ENCODE peak calls at places on chromosomes 3 and 15, in ten cellular contexts. One of them, this sample, is unnamed. For H3K9me3, the result is how much of the 10 kb centered on the place peaks cover.

GRCh38 chr3:192077795-192078497 is 617.0 kb downstream of the PYDC2 start:
- DNase-seq in stomach: no peak
- DNase-seq in mammary epithelial cell: no peak
- DNase-seq in kidney: no peak
- DNase-seq in heart left ventricle: no peak
- DNase-seq in cardiac muscle cell: no peak
- DNase-seq in thoracic aorta: no peak
- DNase-seq in CD4-positive, alpha-beta memory T cell: no peak
- DNase-seq in astrocyte: no peak
- DNase-seq in sigmoid colon: no peak
- DNase-seq in this sample: no peak

GRCh38 chr3:40994611-40995010 is 204.7 kb upstream of the CTNNB1 start:
- DNase-seq in heart left ventricle: no peak
- DNase-seq in cardiac muscle cell: no peak
- DNase-seq in CD4-positive, alpha-beta memory T cell: no peak
- DNase-seq in stomach: no peak
- DNase-seq in thoracic aorta: no peak
- DNase-seq in astrocyte: no peak
- DNase-seq in sigmoid colon: no peak
- DNase-seq in kidney: no peak
- DNase-seq in mammary epithelial cell: peak
- DNase-seq in this sample: no peak

GRCh38 chr15:41607033-41607432 is 48.0 kb downstream of the TYRO3 start:
- DNase-seq in thoracic aorta: no peak
- DNase-seq in sigmoid colon: no peak
- DNase-seq in CD4-positive, alpha-beta memory T cell: no peak
- DNase-seq in kidney: no peak
- DNase-seq in cardiac muscle cell: peak
- DNase-seq in heart left ventricle: no peak
- DNase-seq in mammary epithelial cell: peak
- DNase-seq in stomach: no peak
- DNase-seq in astrocyte: peak
- DNase-seq in this sample: no peak

GRCh38 chr15:81098884-81099601 is 35.0 kb upstream of the CFAP161 start:
- DNase-seq in heart left ventricle: peak
- DNase-seq in cardiac muscle cell: peak
- DNase-seq in mammary epithelial cell: no peak
- DNase-seq in stomach: no peak
- DNase-seq in thoracic aorta: no peak
- DNase-seq in CD4-positive, alpha-beta memory T cell: no peak
- DNase-seq in astrocyte: no peak
- DNase-seq in sigmoid colon: peak
- DNase-seq in kidney: peak
- DNase-seq in this sample: no peak

GRCh38 chr3:122132949-122133540 is 50.4 kb upstream of the CASR start:
- DNase-seq in astrocyte: no peak
- DNase-seq in stomach: no peak
- DNase-seq in mammary epithelial cell: peak
- DNase-seq in sigmoid colon: no peak
- DNase-seq in heart left ventricle: no peak
- DNase-seq in cardiac muscle cell: no peak
- DNase-seq in thoracic aorta: no peak
- DNase-seq in CD4-positive, alpha-beta memory T cell: no peak
- DNase-seq in kidney: peak
- DNase-seq in this sample: no peak

GRCh38 chr15:75030023-75030413 is 6.6 kb downstream of the PPCDC start:
- DNase-seq in astrocyte: no peak
- DNase-seq in sigmoid colon: no peak
- DNase-seq in stomach: no peak
- DNase-seq in thoracic aorta: peak
- DNase-seq in heart left ventricle: no peak
- DNase-seq in kidney: no peak
- DNase-seq in cardiac muscle cell: no peak
- DNase-seq in CD4-positive, alpha-beta memory T cell: no peak
- DNase-seq in mammary epithelial cell: peak
- DNase-seq in this sample: no peak

GRCh38 chr3:100516843-100517242 is 24.4 kb downstream of the TMEM45A start:
- DNase-seq in thoracic aorta: no peak
- DNase-seq in astrocyte: peak
- DNase-seq in sigmoid colon: no peak
- DNase-seq in mammary epithelial cell: no peak
- DNase-seq in cardiac muscle cell: peak
- DNase-seq in heart left ventricle: no peak
- DNase-seq in kidney: no peak
- DNase-seq in CD4-positive, alpha-beta memory T cell: no peak
- DNase-seq in stomach: no peak
- DNase-seq in this sample: no peak

GRCh38 chr15:42084465-42085235 is 9.7 kb downstream of the PLA2G4D start:
- DNase-seq in kidney: peak
- DNase-seq in stomach: peak
- DNase-seq in sigmoid colon: no peak
- DNase-seq in CD4-positive, alpha-beta memory T cell: peak
- DNase-seq in thoracic aorta: no peak
- DNase-seq in cardiac muscle cell: peak
- DNase-seq in heart left ventricle: peak
- DNase-seq in mammary epithelial cell: peak
- DNase-seq in astrocyte: no peak
- DNase-seq in this sample: peak

GRCh38 chr3:194250104-194251002 is 100.8 kb downstream of the CPN2 start:
- DNase-seq in cardiac muscle cell: peak
- DNase-seq in CD4-positive, alpha-beta memory T cell: no peak
- DNase-seq in stomach: peak
- DNase-seq in thoracic aorta: no peak
- DNase-seq in sigmoid colon: peak
- DNase-seq in heart left ventricle: peak
- DNase-seq in astrocyte: peak
- DNase-seq in mammary epithelial cell: no peak
- DNase-seq in kidney: peak
- DNase-seq in this sample: no peak

GRCh38 chr15:80031841-80032240 is 27.6 kb upstream of the ZFAND6 start:
- DNase-seq in astrocyte: no peak
- DNase-seq in heart left ventricle: no peak
- DNase-seq in cardiac muscle cell: no peak
- DNase-seq in mammary epithelial cell: peak
- DNase-seq in stomach: no peak
- DNase-seq in CD4-positive, alpha-beta memory T cell: no peak
- DNase-seq in kidney: no peak
- DNase-seq in thoracic aorta: no peak
- DNase-seq in sigmoid colon: no peak
- DNase-seq in this sample: no peak

GRCh38 chr3:54988302-54989022 is 60.6 kb upstream of the LRTM1 start:
- DNase-seq in CD4-positive, alpha-beta memory T cell: no peak
- DNase-seq in thoracic aorta: no peak
- DNase-seq in mammary epithelial cell: no peak
- DNase-seq in sigmoid colon: peak
- DNase-seq in cardiac muscle cell: peak
- DNase-seq in stomach: no peak
- DNase-seq in astrocyte: peak
- DNase-seq in heart left ventricle: peak
- DNase-seq in kidney: no peak
- DNase-seq in this sample: no peak

GRCh38 chr3:35927441-35927840 is 288.1 kb downstream of the ARPP21 start:
- DNase-seq in stomach: no peak
- DNase-seq in cardiac muscle cell: no peak
- DNase-seq in heart left ventricle: no peak
- DNase-seq in kidney: no peak
- DNase-seq in sigmoid colon: no peak
- DNase-seq in astrocyte: no peak
- DNase-seq in thoracic aorta: no peak
- DNase-seq in CD4-positive, alpha-beta memory T cell: no peak
- DNase-seq in mammary epithelial cell: no peak
- DNase-seq in this sample: no peak

GRCh38 chr3:149906036-149906435 is 64.7 kb downstream of the PFN2 start:
- DNase-seq in heart left ventricle: no peak
- DNase-seq in sigmoid colon: no peak
- DNase-seq in kidney: no peak
- DNase-seq in thoracic aorta: no peak
- DNase-seq in mammary epithelial cell: no peak
- DNase-seq in astrocyte: no peak
- DNase-seq in CD4-positive, alpha-beta memory T cell: no peak
- DNase-seq in stomach: no peak
- DNase-seq in cardiac muscle cell: no peak
- DNase-seq in this sample: no peak

GRCh38 chr3:149898771-149899170 is 71.9 kb downstream of the PFN2 start:
- DNase-seq in heart left ventricle: peak
- DNase-seq in sigmoid colon: no peak
- DNase-seq in CD4-positive, alpha-beta memory T cell: no peak
- DNase-seq in mammary epithelial cell: no peak
- DNase-seq in astrocyte: peak
- DNase-seq in cardiac muscle cell: peak
- DNase-seq in stomach: no peak
- DNase-seq in thoracic aorta: no peak
- DNase-seq in kidney: no peak
- DNase-seq in this sample: no peak

GRCh38 chr3:149902498-149903139 is 68.1 kb downstream of the PFN2 start:
- DNase-seq in cardiac muscle cell: peak
- DNase-seq in mammary epithelial cell: peak
- DNase-seq in stomach: no peak
- DNase-seq in CD4-positive, alpha-beta memory T cell: no peak
- DNase-seq in heart left ventricle: no peak
- DNase-seq in astrocyte: no peak
- DNase-seq in thoracic aorta: no peak
- DNase-seq in kidney: no peak
- DNase-seq in sigmoid colon: no peak
- DNase-seq in this sample: no peak

GRCh38 chr3:149900322-149900721 is 70.4 kb downstream of the PFN2 start:
- DNase-seq in mammary epithelial cell: no peak
- DNase-seq in sigmoid colon: no peak
- DNase-seq in CD4-positive, alpha-beta memory T cell: no peak
- DNase-seq in kidney: no peak
- DNase-seq in thoracic aorta: no peak
- DNase-seq in heart left ventricle: no peak
- DNase-seq in astrocyte: no peak
- DNase-seq in cardiac muscle cell: no peak
- DNase-seq in stomach: no peak
- DNase-seq in this sample: no peak

DNA sequence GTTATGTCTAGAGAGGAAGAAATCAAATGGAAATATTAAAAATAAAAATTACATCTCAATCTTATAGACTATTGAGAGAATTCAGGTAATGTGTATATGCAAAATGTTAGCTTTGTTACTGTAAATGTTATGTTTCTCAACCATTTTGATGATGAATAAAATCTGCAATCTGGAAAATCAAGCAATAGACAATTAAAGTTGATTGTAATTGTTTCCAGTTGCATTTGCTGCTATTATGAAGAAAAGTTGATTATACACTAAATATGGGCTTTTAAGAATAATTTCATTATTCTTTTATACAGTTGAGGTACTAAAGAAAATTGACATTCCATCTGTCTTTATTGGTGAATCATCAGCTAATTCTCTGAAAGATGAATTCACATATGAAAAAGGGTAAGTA is 68.9 kb downstream of the PFN2 start:
- DNase-seq in mammary epithelial cell: no peak
- DNase-seq in CD4-positive, alpha-beta memory T cell: no peak
- DNase-seq in kidney: no peak
- DNase-seq in thoracic aorta: no peak
- DNase-seq in heart left ventricle: no peak
- DNase-seq in astrocyte: no peak
- DNase-seq in cardiac muscle cell: no peak
- DNase-seq in sigmoid colon: no peak
- DNase-seq in stomach: no peak
- DNase-seq in this sample: no peak
- H3K9me3 ChIP-seq in mammary epithelial cell: under half
- H3K9me3 ChIP-seq in CD4-positive, alpha-beta memory T cell: under half
- H3K9me3 ChIP-seq in kidney: under half
- H3K9me3 ChIP-seq in thoracic aorta: under half
- H3K9me3 ChIP-seq in heart left ventricle: under half
- H3K9me3 ChIP-seq in astrocyte: under half
- H3K9me3 ChIP-seq in cardiac muscle cell: under half
- H3K9me3 ChIP-seq in sigmoid colon: under half
- H3K9me3 ChIP-seq in stomach: under half
- H3K9me3 ChIP-seq in this sample: under half

GRCh38 chr15:89148126-89148525 is 59.9 kb downstream of the ABHD2 start:
- DNase-seq in sigmoid colon: no peak
- DNase-seq in kidney: no peak
- DNase-seq in astrocyte: no peak
- DNase-seq in stomach: no peak
- DNase-seq in cardiac muscle cell: no peak
- DNase-seq in CD4-positive, alpha-beta memory T cell: no peak
- DNase-seq in thoracic aorta: no peak
- DNase-seq in mammary epithelial cell: no peak
- DNase-seq in heart left ventricle: no peak
- DNase-seq in this sample: no peak
- H3K9me3 ChIP-seq in sigmoid colon: under half
- H3K9me3 ChIP-seq in kidney: under half
- H3K9me3 ChIP-seq in astrocyte: under half
- H3K9me3 ChIP-seq in stomach: under half
- H3K9me3 ChIP-seq in cardiac muscle cell: under half
- H3K9me3 ChIP-seq in CD4-positive, alpha-beta memory T cell: under half
- H3K9me3 ChIP-seq in thoracic aorta: under half
- H3K9me3 ChIP-seq in mammary epithelial cell: under half
- H3K9me3 ChIP-seq in heart left ventricle: under half
- H3K9me3 ChIP-seq in this sample: under half

DNA sequence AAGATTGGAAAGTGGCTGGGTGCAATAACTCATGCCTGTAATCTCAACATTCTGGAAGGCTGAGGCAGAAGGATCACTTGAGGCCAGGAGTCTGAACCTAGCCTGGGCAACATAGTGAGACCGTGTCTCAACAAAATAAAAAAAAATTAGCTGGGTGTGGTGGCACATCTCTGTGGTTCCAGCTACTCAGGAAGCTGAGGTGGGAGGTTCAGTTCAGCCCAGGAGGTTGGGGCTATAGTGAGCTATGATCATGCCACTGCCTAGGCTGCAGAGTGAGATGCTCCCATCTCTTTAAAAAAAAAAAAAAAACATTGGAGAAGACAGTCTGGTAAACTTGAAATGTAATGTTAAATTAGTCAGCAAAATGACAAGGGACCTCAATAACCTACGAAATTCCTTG is 57.9 kb downstream of the STAG1 start:
- DNase-seq in stomach: no peak
- DNase-seq in heart left ventricle: no peak
- DNase-seq in mammary epithelial cell: no peak
- DNase-seq in cardiac muscle cell: no peak
- DNase-seq in astrocyte: no peak
- DNase-seq in thoracic aorta: no peak
- DNase-seq in kidney: no peak
- DNase-seq in sigmoid colon: no peak
- DNase-seq in CD4-positive, alpha-beta memory T cell: peak
- DNase-seq in this sample: no peak
- H3K9me3 ChIP-seq in stomach: under half
- H3K9me3 ChIP-seq in heart left ventricle: under half
- H3K9me3 ChIP-seq in mammary epithelial cell: under half
- H3K9me3 ChIP-seq in cardiac muscle cell: under half
- H3K9me3 ChIP-seq in astrocyte: under half
- H3K9me3 ChIP-seq in thoracic aorta: under half
- H3K9me3 ChIP-seq in kidney: under half
- H3K9me3 ChIP-seq in sigmoid colon: under half
- H3K9me3 ChIP-seq in CD4-positive, alpha-beta memory T cell: under half
- H3K9me3 ChIP-seq in this sample: under half

DNA sequence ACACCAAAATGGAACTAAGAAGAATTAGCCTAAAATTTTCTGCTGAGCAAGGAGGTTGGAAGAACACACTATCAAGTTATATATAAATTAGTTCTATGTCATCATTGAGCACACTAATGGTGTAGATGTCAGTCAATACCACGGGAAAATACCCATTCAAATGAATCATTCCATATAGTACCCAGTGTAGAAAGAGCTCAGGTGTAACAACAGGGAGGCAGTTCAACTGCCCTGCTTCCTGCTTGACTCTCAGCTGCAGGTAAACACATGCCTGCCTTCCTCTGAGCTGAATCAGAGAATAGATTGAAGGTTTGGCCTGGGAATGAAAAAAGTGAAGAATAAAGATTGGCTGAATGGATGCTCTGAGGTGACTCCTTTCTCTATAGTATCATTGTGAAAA is 1088.0 kb downstream of the AGBL1 start:
- DNase-seq in sigmoid colon: no peak
- DNase-seq in astrocyte: no peak
- DNase-seq in heart left ventricle: no peak
- DNase-seq in CD4-positive, alpha-beta memory T cell: no peak
- DNase-seq in thoracic aorta: no peak
- DNase-seq in stomach: no peak
- DNase-seq in kidney: no peak
- DNase-seq in mammary epithelial cell: peak
- DNase-seq in cardiac muscle cell: no peak
- DNase-seq in this sample: no peak
- H3K9me3 ChIP-seq in sigmoid colon: under half
- H3K9me3 ChIP-seq in astrocyte: under half
- H3K9me3 ChIP-seq in heart left ventricle: under half
- H3K9me3 ChIP-seq in CD4-positive, alpha-beta memory T cell: under half
- H3K9me3 ChIP-seq in thoracic aorta: under half
- H3K9me3 ChIP-seq in stomach: under half
- H3K9me3 ChIP-seq in kidney: under half
- H3K9me3 ChIP-seq in mammary epithelial cell: under half
- H3K9me3 ChIP-seq in cardiac muscle cell: under half
- H3K9me3 ChIP-seq in this sample: under half